ENCODE peak calls at places on chromosomes 6 and 20, in five cellular contexts. Z is GM23248, F is IMR-90, Q is neuronal stem cell, W is fibroblast of lung. R is an unnamed sample.

GRCh38 chr6:154474636-154475428 is 35.7 kb downstream of the CNKSR3 start:
- DNase-seq in Z (peak; percentile 91), F (peak; percentile 84), Q (no peak), W (peak; percentile 88), R (peak; percentile 24)

GRCh38 chr6:137707590-137708360 is 159.3 kb upstream of the TNFAIP3 start:
- DNase-seq in Z (peak; percentile 86), F (peak; percentile 86), Q (peak; percentile 24), W (peak; percentile 81), R (peak; percentile 75)

GRCh38 chr20:6632187-6632586 is 135.3 kb upstream of the BMP2 start:
- DNase-seq in Z (peak; percentile 24), F (no peak), Q (no peak), W (peak; percentile 81), R (no peak)

GRCh38 chr6:168305863-168306262 is 13.7 kb downstream of the DACT2 start:
- DNase-seq in Z (no peak), F (no peak), Q (no peak), W (no peak), R (no peak)

GRCh38 chr6:158707120-158707519 is 57.3 kb downstream of the SYTL3 start:
- DNase-seq in Z (peak; percentile 63), F (peak; percentile 56), Q (no peak), W (peak; percentile 65), R (peak; percentile 89)

GRCh38 chr6:41080623-41081022 is 7.8 kb downstream of the NFYA start:
- DNase-seq in Z (no peak), F (no peak), Q (no peak), W (no peak), R (no peak)

GRCh38 chr6:168678177-168678576 is 237.2 kb downstream of the SMOC2 start:
- DNase-seq in Z (no peak), F (no peak), Q (no peak), W (no peak), R (no peak)

GRCh38 chr6:99346595-99346994 is 2.9 kb downstream of the FAXC start:
- DNase-seq in Z (no peak), F (no peak), Q (no peak), W (no peak), R (no peak)

GRCh38 chr6:38170666-38171065 is 351.1 kb downstream of the ZFAND3 start:
- DNase-seq in Z (no peak), F (no peak), Q (no peak), W (no peak), R (no peak)

GRCh38 chr6:25042599-25042936 is 106.8 kb upstream of the RIPOR2 start:
- DNase-seq in Z (no peak), F (no peak), Q (no peak), W (no peak), R (no peak)

GRCh38 chr20:45407783-45408645 is at the start of gene DBNDD2:
- DNase-seq in Z (no peak), F (no peak), Q (no peak), W (no peak), R (no peak)

GRCh38 chr20:47586648-47587306 is 85.1 kb downstream of the NCOA3 start:
- DNase-seq in Z (no peak), F (peak; percentile 57), Q (no peak), W (peak; percentile 61), R (no peak)

GRCh38 chr20:19431308-19431685 is 218.9 kb downstream of the SLC24A3 start:
- DNase-seq in Z (no peak), F (no peak), Q (no peak), W (no peak), R (no peak)

DNA sequence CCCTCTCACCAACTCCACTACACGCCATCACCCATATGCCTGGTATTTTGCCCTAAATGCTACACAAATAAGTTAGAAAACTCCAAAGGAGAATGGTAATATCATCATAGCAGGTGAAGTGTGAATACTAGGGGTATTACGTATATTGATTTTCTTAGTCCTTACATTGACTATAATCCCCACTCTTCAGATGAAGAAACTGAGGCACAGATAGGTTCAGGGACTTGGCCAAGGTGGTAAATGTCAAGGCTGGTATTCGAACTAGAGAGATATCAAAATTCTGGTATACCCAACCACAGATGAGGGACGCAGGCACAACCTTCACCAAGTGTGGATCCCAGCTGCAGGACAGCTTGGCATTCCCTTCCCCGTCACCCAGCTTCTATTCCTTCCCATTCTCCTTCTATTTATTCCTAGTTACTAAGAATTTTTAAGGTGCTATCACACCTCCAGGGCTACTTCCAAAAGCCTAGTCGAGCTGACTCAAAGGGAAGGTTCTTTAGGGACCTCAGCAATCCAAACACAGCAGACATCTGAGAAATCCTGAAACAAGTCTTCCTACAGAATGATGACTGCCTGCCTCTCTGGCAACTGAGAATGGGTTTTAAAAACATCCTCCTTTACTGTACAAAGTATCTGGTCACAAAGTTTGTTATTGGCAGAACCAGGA is 32.6 kb downstream of the ATXN1 start:
- DNase-seq in Z (no peak), F (no peak), Q (no peak), W (no peak), R (no peak)
- H3K4me1 ChIP-seq in Z (peaks cover 45% of the 10 kb centered on the region), F (peaks cover 23% of the 10 kb centered on the region), Q (peaks cover 4% of the 10 kb centered on the region), W (peaks cover 19% of the 10 kb centered on the region), R (peaks cover 5% of the 10 kb centered on the region)

GRCh38 chr6:14621518-14621917 is 503.9 kb downstream of the CD83 start:
- DNase-seq in Z (peak; percentile 34), F (no peak), Q (no peak), W (no peak), R (no peak)
- H3K9ac ChIP-seq in Z (no peak overlapping the region), F (no peak overlapping the region), Q (no peak overlapping the region), W (no peak overlapping the region), R (no peak overlapping the region)

GRCh38 chr20:63945031-63945658 is 11.1 kb downstream of the UCKL1 start:
- DNase-seq in Z (no peak), F (no peak), Q (no peak), W (no peak), R (no peak)
- H3K4me1 ChIP-seq in Z (peaks cover 8% of the 10 kb centered on the region), F (peaks cover 15% of the 10 kb centered on the region), Q (peaks cover 25% of the 10 kb centered on the region), W (peaks cover 16% of the 10 kb centered on the region), R (no peaks in the 10 kb centered on the region)

GRCh38 chr20:53786445-53787267 is 193.0 kb upstream of the ZNF217 start:
- DNase-seq in Z (peak; percentile 13), F (no peak), Q (no peak), W (no peak), R (no peak)

GRCh38 chr20:53793783-53794383 is 200.2 kb upstream of the ZNF217 start:
- DNase-seq in Z (no peak), F (no peak), Q (no peak), W (no peak), R (no peak)

GRCh38 chr20:53788253-53789022 is 194.8 kb upstream of the ZNF217 start:
- DNase-seq in Z (no peak), F (no peak), Q (no peak), W (no peak), R (no peak)

GRCh38 chr20:53792946-53793536 is 199.4 kb upstream of the ZNF217 start:
- DNase-seq in Z (no peak), F (no peak), Q (no peak), W (no peak), R (no peak)

GRCh38 chr20:53789913-53790675 is 196.5 kb upstream of the ZNF217 start:
- DNase-seq in Z (peak; percentile 48), F (no peak), Q (no peak), W (no peak), R (no peak)
- H3K9ac ChIP-seq in Z (peak overlapping the region; percentile 72), F (no peak overlapping the region), Q (no peak overlapping the region), W (no peak overlapping the region), R (no peak overlapping the region)

GRCh38 chr6:3352678-3353077 is 93.9 kb downstream of the PSMG4 start:
- DNase-seq in Z (no peak), F (no peak), Q (no peak), W (no peak), R (no peak)
- H3K4me1 ChIP-seq in Z (peaks cover 12% of the 10 kb centered on the region), F (peaks cover 2% of the 10 kb centered on the region), Q (peaks cover 29% of the 10 kb centered on the region), W (peaks cover 2% of the 10 kb centered on the region), R (peaks cover 3% of the 10 kb centered on the region)

GRCh38 chr6:90413396-90413795 is 116.8 kb upstream of the BACH2 start:
- DNase-seq in Z (no peak), F (no peak), Q (no peak), W (no peak), R (peak; percentile 62)
- H3K9ac ChIP-seq in Z (no peak overlapping the region), F (no peak overlapping the region), Q (no peak overlapping the region), W (no peak overlapping the region), R (no peak overlapping the region)

DNA sequence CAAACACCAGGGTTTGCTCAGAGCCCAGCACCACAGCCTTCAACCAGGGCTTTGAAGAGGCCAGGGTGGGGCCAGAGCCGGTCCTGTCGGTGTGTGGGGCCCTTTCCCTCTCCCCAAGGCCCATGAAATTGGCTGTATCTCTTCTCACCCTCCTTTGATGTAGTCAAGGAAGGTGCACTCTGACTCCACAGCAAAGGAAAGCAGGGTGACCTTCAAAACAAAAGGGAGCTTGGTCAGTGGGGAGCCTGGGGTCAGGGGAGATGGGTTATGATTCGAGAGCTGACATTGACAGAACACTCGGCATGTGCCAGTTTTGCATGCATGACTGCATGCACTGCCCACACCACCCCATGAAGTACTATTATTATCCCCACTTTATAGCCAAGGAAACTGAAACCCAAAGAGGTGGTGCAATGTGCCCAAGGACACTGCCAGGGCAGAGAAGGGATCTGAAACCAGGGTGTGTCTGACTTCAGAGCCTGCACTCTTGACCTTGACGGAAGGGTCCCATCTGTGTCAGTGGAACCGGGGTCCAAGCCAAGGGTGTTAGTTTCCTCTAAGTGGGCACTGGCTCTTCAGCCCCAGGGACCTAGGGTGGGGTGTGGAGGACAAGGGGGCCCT is 55.4 kb downstream of the RAB44 start:
- DNase-seq in Z (no peak), F (no peak), Q (no peak), W (no peak), R (no peak)
- H3K4me1 ChIP-seq in Z (peaks cover 5% of the 10 kb centered on the region), F (no peaks in the 10 kb centered on the region), Q (no peaks in the 10 kb centered on the region), W (no peaks in the 10 kb centered on the region), R (no peaks in the 10 kb centered on the region)

DNA sequence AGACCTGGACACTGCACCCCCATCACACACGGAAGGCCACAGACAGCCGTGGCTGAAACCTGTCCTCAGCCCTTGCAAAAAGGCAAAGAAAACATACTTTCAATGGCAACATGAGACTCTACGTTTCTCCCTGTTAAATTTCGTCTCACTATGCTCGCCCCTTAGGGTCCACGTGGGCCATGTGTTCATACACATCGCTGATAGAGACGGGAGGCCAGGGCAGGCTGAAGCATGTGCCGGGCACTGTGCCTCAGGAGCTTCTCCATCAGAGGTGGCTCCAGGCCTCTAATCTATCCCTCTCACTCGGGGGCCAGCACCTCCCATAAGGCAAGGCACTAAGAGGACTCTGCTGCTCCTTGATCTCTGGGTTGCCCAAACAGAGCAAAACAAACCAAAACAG is 17.5 kb downstream of the PXDC1 start:
- DNase-seq in Z (no peak), F (no peak), Q (no peak), W (no peak), R (no peak)
- H3K9ac ChIP-seq in Z (no peak overlapping the region), F (no peak overlapping the region), Q (no peak overlapping the region), W (no peak overlapping the region), R (no peak overlapping the region)

GRCh38 chr6:39925191-39925930 is 8.9 kb downstream of the MOCS1 start:
- DNase-seq in Z (no peak), F (no peak), Q (no peak), W (no peak), R (no peak)

GRCh38 chr6:39925931-39926290 is 8.4 kb downstream of the MOCS1 start:
- DNase-seq in Z (no peak), F (no peak), Q (no peak), W (no peak), R (no peak)

GRCh38 chr6:39923394-39923793 is 10.9 kb downstream of the MOCS1 start:
- DNase-seq in Z (no peak), F (no peak), Q (no peak), W (no peak), R (no peak)

GRCh38 chr6:39922821-39923220 is 11.4 kb downstream of the MOCS1 start:
- DNase-seq in Z (no peak), F (no peak), Q (no peak), W (no peak), R (no peak)

GRCh38 chr6:39924283-39924682 is 10.0 kb downstream of the MOCS1 start:
- DNase-seq in Z (no peak), F (no peak), Q (no peak), W (no peak), R (no peak)
- H3K4me1 ChIP-seq in Z (no peaks in the 10 kb centered on the region), F (peaks cover 4% of the 10 kb centered on the region), Q (no peaks in the 10 kb centered on the region), W (peaks cover 4% of the 10 kb centered on the region), R (no peaks in the 10 kb centered on the region)

GRCh38 chr6:107718341-107718740 is 105.8 kb downstream of the SCML4 start:
- DNase-seq in Z (no peak), F (no peak), Q (no peak), W (no peak), R (peak; percentile 7)
- H3K9ac ChIP-seq in Z (no peak overlapping the region), F (no peak overlapping the region), Q (no peak overlapping the region), W (no peak overlapping the region), R (no peak overlapping the region)